ENCODE peak calls at places on chromosomes 5 and 9, in ten cellular contexts. Y is stomach, V is A549, T is H1, J is upper lobe of left lung, G is sigmoid colon, N is ovary, O is transverse colon, U is GM12878, D is HepG2. R is an unnamed sample.

GRCh38 chr9:131284856-131285255 is 4.7 kb upstream of the PLPP7 start:
- DNase-seq in D (no peak), V (no peak), O (no peak), U (no peak), N (no peak), J (no peak), G (no peak), T (no peak), Y (no peak), R (no peak)

GRCh38 chr5:163658702-163659567 is 153.5 kb downstream of the MAT2B start:
- DNase-seq in O (no peak), N (no peak), J (no peak), G (no peak), T (no peak), U (no peak), Y (no peak), V (no peak), D (no peak), R (no peak)

GRCh38 chr5:1729641-1730486 is 69.8 kb downstream of the MRPL36 start:
- DNase-seq in D (no peak), T (peak; percentile 40), J (peak; percentile 13), V (no peak), Y (peak; percentile 17), O (no peak), U (no peak), G (peak; percentile 48), N (no peak), R (peak; percentile 41)

GRCh38 chr5:31511305-31511704 is 20.6 kb downstream of the DROSHA start:
- DNase-seq in G (no peak), N (no peak), J (no peak), D (no peak), U (no peak), O (no peak), V (no peak), T (no peak), Y (no peak), R (no peak)

GRCh38 chr9:109120204-109120789 is 550 bp upstream of the TMEM245 start:
- DNase-seq in T (no peak), U (no peak), J (no peak), D (no peak), N (no peak), O (no peak), Y (no peak), G (no peak), V (no peak), R (no peak)

GRCh38 chr9:6351757-6352156 is 23.6 kb downstream of the TPD52L3 start:
- DNase-seq in G (no peak), U (no peak), N (no peak), V (no peak), T (no peak), D (no peak), O (no peak), Y (no peak), J (no peak), R (no peak)

GRCh38 chr5:77852514-77853352 is 76.6 kb upstream of the TBCA start:
- DNase-seq in D (no peak), J (no peak), U (peak; percentile 80), G (peak; percentile 77), V (peak; percentile 53), N (peak; percentile 70), T (peak; percentile 82), O (peak; percentile 39), Y (no peak), R (no peak)

GRCh38 chr5:80216753-80217596 is 38.9 kb downstream of the SERINC5 start:
- DNase-seq in G (peak; percentile 89), D (no peak), T (no peak), N (peak; percentile 43), J (peak; percentile 89), U (no peak), O (no peak), V (no peak), Y (peak; percentile 89), R (no peak)

GRCh38 chr5:30894811-30895210 is 298.7 kb upstream of the CDH6 start:
- DNase-seq in J (no peak), T (no peak), G (no peak), U (no peak), D (no peak), O (no peak), N (no peak), Y (no peak), V (no peak), R (no peak)

GRCh38 chr5:72324186-72324825 is 4.1 kb downstream of the PTCD2 start:
- DNase-seq in G (no peak), J (no peak), D (no peak), T (no peak), Y (no peak), O (no peak), N (no peak), U (no peak), V (peak; percentile 10), R (no peak)

GRCh38 chr9:15299374-15299939 is 7.6 kb downstream of the TTC39B start:
- DNase-seq in G (no peak), T (peak; percentile 30), V (no peak), U (peak; percentile 53), J (no peak), N (no peak), Y (no peak), D (no peak), O (no peak), R (no peak)

GRCh38 chr5:157511656-157512644 is 51.9 kb downstream of the NIPAL4 start:
- DNase-seq in U (no peak), V (peak; percentile 75), J (peak; percentile 85), Y (peak; percentile 74), O (peak; percentile 80), N (peak; percentile 95), D (peak; percentile 79), G (peak; percentile 99), T (no peak), R (peak; percentile 95)

GRCh38 chr9:14321517-14322125 is 7.7 kb upstream of the NFIB start:
- DNase-seq in O (no peak), G (no peak), Y (no peak), T (no peak), V (no peak), D (no peak), J (no peak), U (no peak), N (no peak), R (no peak)

GRCh38 chr5:107524111-107524510 is 146.6 kb downstream of the EFNA5 start:
- DNase-seq in O (no peak), G (no peak), V (no peak), D (no peak), N (no peak), Y (no peak), J (no peak), T (no peak), U (no peak), R (no peak)

GRCh38 chr5:149837680-149838269 is 106.8 kb downstream of the PDE6A start:
- DNase-seq in O (peak; percentile 69), V (peak; percentile 93), N (no peak), J (peak; percentile 38), G (no peak), D (peak; percentile 54), U (no peak), Y (peak; percentile 49), T (peak; percentile 78), R (no peak)

GRCh38 chr5:178143901-178144300 is 9.8 kb downstream of the NHP2 start:
- DNase-seq in V (no peak), J (no peak), N (peak; percentile 79), T (no peak), O (peak; percentile 28), U (no peak), Y (no peak), G (peak; percentile 87), D (no peak), R (no peak)

GRCh38 chr5:135451581-135452360 is at the start of gene TIFAB:
- DNase-seq in V (no peak), U (no peak), D (no peak), J (peak; percentile 19), G (peak; percentile 36), Y (peak; percentile 18), O (no peak), T (no peak), N (no peak), R (no peak)
- H3K4me1 ChIP-seq in V (no peaks in the 10 kb centered on the region), U (peaks cover 29% of the 10 kb centered on the region), D (no peaks in the 10 kb centered on the region), J (peaks cover 10% of the 10 kb centered on the region), G (no peaks in the 10 kb centered on the region), Y (no peaks in the 10 kb centered on the region), O (no peaks in the 10 kb centered on the region), T (peaks cover 2% of the 10 kb centered on the region), N (no peaks in the 10 kb centered on the region), R (peaks cover 3% of the 10 kb centered on the region)

GRCh38 chr5:119321569-119322311 is 34.1 kb upstream of the TNFAIP8 start:
- DNase-seq in N (no peak), J (no peak), O (no peak), T (no peak), Y (no peak), G (no peak), U (no peak), V (no peak), D (no peak), R (no peak)
- TF ChIP-seq EP300 in N (no peak), J (no peak), O (no peak), T (no peak), Y (no peak), G (no peak), U (no peak), V (no peak), D (no peak), R (no peak)

GRCh38 chr9:88396836-88397577 is 8.8 kb downstream of the SPIN1 start:
- DNase-seq in T (peak; percentile 33), U (no peak), Y (no peak), N (no peak), J (no peak), V (no peak), O (no peak), D (no peak), G (no peak), R (no peak)

GRCh38 chr9:88398016-88398415 is 9.8 kb downstream of the SPIN1 start:
- DNase-seq in D (no peak), Y (no peak), G (no peak), J (no peak), V (no peak), O (no peak), N (no peak), U (no peak), T (no peak), R (no peak)

GRCh38 chr9:88403340-88403739 is 15.1 kb downstream of the SPIN1 start:
- DNase-seq in G (no peak), O (no peak), J (no peak), U (no peak), N (no peak), T (no peak), D (no peak), V (no peak), Y (no peak), R (no peak)

DNA sequence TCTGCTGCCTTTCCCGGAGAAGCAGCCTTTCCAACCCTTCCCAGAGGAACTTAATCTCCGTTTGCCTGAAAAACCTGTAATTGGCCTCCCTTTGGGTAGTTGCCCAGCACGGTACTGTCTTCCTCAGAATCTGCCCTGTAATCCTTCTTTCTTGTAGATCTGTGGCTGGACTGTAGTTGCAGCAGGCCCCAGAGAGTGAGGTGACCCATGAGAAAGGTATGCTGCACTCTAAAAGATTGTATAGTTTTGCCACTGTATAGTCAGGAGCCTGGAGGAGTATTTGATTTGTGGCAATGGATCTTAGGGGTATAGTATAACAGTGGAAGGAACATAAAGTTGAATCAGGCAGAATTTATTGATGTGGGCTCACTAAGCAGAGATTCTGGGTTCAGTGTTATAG is 11.8 kb downstream of the SPIN1 start:
- DNase-seq in U (no peak), J (no peak), V (no peak), G (no peak), N (no peak), Y (no peak), O (no peak), D (no peak), T (peak; percentile 30), R (no peak)
- H3K4me1 ChIP-seq in U (no peaks in the 10 kb centered on the region), J (peaks cover 15% of the 10 kb centered on the region), V (peaks cover 35% of the 10 kb centered on the region), G (peaks cover 58% of the 10 kb centered on the region), N (peaks cover 21% of the 10 kb centered on the region), Y (peaks cover 68% of the 10 kb centered on the region), O (peaks cover 25% of the 10 kb centered on the region), D (peaks cover 10% of the 10 kb centered on the region), T (peaks cover 2% of the 10 kb centered on the region), R (peaks cover 11% of the 10 kb centered on the region)

GRCh38 chr9:134365791-134366222 is 39.6 kb downstream of the RXRA start:
- DNase-seq in T (no peak), J (no peak), D (no peak), U (no peak), O (peak; percentile 50), Y (peak; percentile 47), G (peak; percentile 96), V (peak; percentile 55), N (peak; percentile 80), R (no peak)
- TF ChIP-seq EP300 in T (no peak), J (no peak), D (no peak), U (no peak), O (no peak), Y (no peak), G (no peak), V (no peak), N (no peak), R (no peak)